ENCODE peak calls at places on chromosomes 7 and 10, in eight cellular contexts. L is gastrocnemius medialis; O is GM10248; X is cardiac fibroblast; J is activated B cell treated with CpG ODN at 0.5 μM for 24 hours; P is A549; D is kidney; Q is CD8-positive, alpha-beta T cell. I is an unnamed sample.
A peak's percentile ranks its signal among the peaks of the same experiment; 100 is the strongest.

GRCh38 chr7:91720255-91720937 is 160.1 kb downstream of the MTERF1 start:
- DNase-seq in L (no peak), O (no peak), X (peak; percentile 82), J (no peak), P (no peak), D (no peak), Q (no peak), I (no peak)

GRCh38 chr10:26946103-26946907 is 85.5 kb upstream of the ABI1 start:
- DNase-seq in L (no peak), O (no peak), X (no peak), J (no peak), P (no peak), D (no peak), Q (no peak), I (no peak)

GRCh38 chr10:34637419-34637911 is 177.6 kb downstream of the PARD3 start:
- DNase-seq in L (no peak), O (peak; percentile 75), X (peak; percentile 60), J (peak; percentile 44), P (peak; percentile 22), D (peak; percentile 82), Q (peak; percentile 77), I (no peak)

GRCh38 chr10:633279-634245 is 55.9 kb downstream of the DIP2C start:
- DNase-seq in L (no peak), O (no peak), X (no peak), J (no peak), P (no peak), D (peak; percentile 79), Q (no peak), I (no peak)

GRCh38 chr10:132446661-132447445 is 49.9 kb downstream of the PWWP2B start:
- DNase-seq in L (no peak), O (peak; percentile 59), X (peak; percentile 28), J (peak; percentile 48), P (peak; percentile 60), D (peak; percentile 92), Q (peak; percentile 80), I (no peak)

GRCh38 chr10:51700228-51700835 is 937 bp upstream of the CSTF2T start:
- DNase-seq in L (peak; percentile 11), O (no peak), X (peak; percentile 63), J (no peak), P (no peak), D (no peak), Q (no peak), I (no peak)

GRCh38 chr7:116595063-116595462 is 70.2 kb downstream of the CAV1 start:
- DNase-seq in L (no peak), O (no peak), X (no peak), J (no peak), P (no peak), D (no peak), Q (no peak), I (no peak)

GRCh38 chr10:121601458-121601857 is 3.2 kb upstream of the FGFR2 start:
- DNase-seq in L (no peak), O (no peak), X (no peak), J (no peak), P (no peak), D (no peak), Q (no peak), I (peak; percentile 29)

GRCh38 chr10:94617389-94617944 is 66.1 kb upstream of the CYP2C18 start:
- DNase-seq in L (no peak), O (no peak), X (no peak), J (no peak), P (no peak), D (no peak), Q (no peak), I (no peak)

GRCh38 chr7:65438593-65438992 is 64.9 kb downstream of the ZNF92 start:
- DNase-seq in L (no peak), O (no peak), X (peak; percentile 95), J (no peak), P (no peak), D (no peak), Q (no peak), I (no peak)

GRCh38 chr10:103350522-103351260 is at the start of gene PCGF6:
- DNase-seq in L (peak; percentile 32), O (peak; percentile 95), X (peak; percentile 77), J (peak; percentile 78), P (peak; percentile 90), D (peak; percentile 92), Q (peak; percentile 85), I (peak; percentile 92)

GRCh38 chr7:5615190-5616070 is 166.0 kb downstream of the RNF216 start:
- DNase-seq in L (no peak), O (no peak), X (no peak), J (no peak), P (no peak), D (peak; percentile 73), Q (no peak), I (no peak)
- TF ChIP-seq CTCF in L (no peak), O (no peak), X (no peak), J (no peak), P (no peak), D (no peak), Q (no peak), I (no peak)

GRCh38 chr7:74183142-74183541 is 9.0 kb downstream of the EIF4H start:
- DNase-seq in L (no peak), O (no peak), X (no peak), J (no peak), P (no peak), D (no peak), Q (no peak), I (no peak)

GRCh38 chr7:74182453-74183090 is 8.4 kb downstream of the EIF4H start:
- DNase-seq in L (no peak), O (no peak), X (no peak), J (no peak), P (no peak), D (no peak), Q (no peak), I (no peak)

GRCh38 chr7:74185016-74185415 is 10.9 kb downstream of the EIF4H start:
- DNase-seq in L (no peak), O (no peak), X (no peak), J (no peak), P (no peak), D (no peak), Q (no peak), I (no peak)

GRCh38 chr7:74185636-74186035 is 11.5 kb downstream of the EIF4H start:
- DNase-seq in L (no peak), O (no peak), X (no peak), J (no peak), P (no peak), D (no peak), Q (no peak), I (no peak)

GRCh38 chr7:74183653-74184450 is 9.7 kb downstream of the EIF4H start:
- DNase-seq in L (no peak), O (no peak), X (no peak), J (no peak), P (peak; percentile 41), D (no peak), Q (no peak), I (no peak)
- TF ChIP-seq CTCF in L (no peak), O (peak; percentile 42), X (peak; percentile 29), J (no peak), P (peak; percentile 52), D (no peak), Q (no peak), I (peak; percentile 64)

GRCh38 chr7:142795339-142795863 is 24.6 kb downstream of the PRSS2 start:
- DNase-seq in L (no peak), O (no peak), X (no peak), J (no peak), P (no peak), D (peak; percentile 59), Q (peak; percentile 82), I (no peak)
- TF ChIP-seq CTCF in L (no peak), O (no peak), X (no peak), J (no peak), P (no peak), D (no peak), Q (no peak), I (no peak)

DNA sequence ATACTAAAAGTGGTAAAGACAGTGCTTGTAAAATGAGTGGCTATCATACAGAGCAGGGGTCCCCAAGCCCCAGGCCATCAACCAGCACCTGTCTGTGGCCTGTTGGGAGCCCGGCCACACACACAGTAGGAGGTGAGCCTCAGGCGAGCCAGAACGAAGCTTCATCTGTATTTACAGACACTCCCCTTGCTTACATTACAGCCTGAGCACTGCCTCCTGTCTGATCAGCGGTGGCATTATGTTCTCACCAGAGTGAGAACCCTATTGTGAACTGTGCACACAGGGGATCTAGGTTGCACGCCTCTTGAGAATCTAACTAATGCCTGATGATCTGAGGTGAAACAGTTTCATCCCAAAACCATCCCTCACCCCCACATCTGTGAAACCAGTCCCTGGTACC is 58.7 kb downstream of the ITGA8 start:
- DNase-seq in L (no peak), O (no peak), X (no peak), J (no peak), P (no peak), D (no peak), Q (no peak), I (no peak)
- TF ChIP-seq CTCF in L (no peak), O (no peak), X (no peak), J (no peak), P (no peak), D (no peak), Q (no peak), I (no peak)